ENCODE peak calls at places on chromosomes 7 and 10, in eight cellular contexts. L is H9, S is Panc1, K is RWPE1, C is breast epithelium, I is foreskin keratinocyte, W is upper lobe of right lung, J is astrocyte. E is an unnamed sample.

GRCh38 chr10:3848768-3849643 is 64.0 kb upstream of the KLF6 start:
- DNase-seq in K (peak; percentile 63), L (no peak), W (no peak), I (peak; percentile 90), S (no peak), C (no peak), J (peak; percentile 81), E (no peak)

GRCh38 chr10:29277296-29277695 is 11.6 kb upstream of the LYZL1 start:
- DNase-seq in J (no peak), C (no peak), S (no peak), L (no peak), I (no peak), W (no peak), K (no peak), E (no peak)

GRCh38 chr7:92754756-92755581 is 81.4 kb downstream of the CDK6 start:
- DNase-seq in S (no peak), C (no peak), L (no peak), K (no peak), W (no peak), I (no peak), J (no peak), E (peak; percentile 57)

GRCh38 chr7:151249732-151250072 is 1.2 kb upstream of the SMARCD3 start:
- DNase-seq in S (no peak), C (no peak), J (peak; percentile 46), K (no peak), W (no peak), L (peak; percentile 64), I (no peak), E (no peak)

GRCh38 chr7:33418251-33418701 is 288.9 kb downstream of the BBS9 start:
- DNase-seq in L (peak; percentile 60), J (peak; percentile 96), C (no peak), K (no peak), S (no peak), W (no peak), I (no peak), E (no peak)

GRCh38 chr7:159067870-159068787 is 76.5 kb downstream of the VIPR2 start:
- DNase-seq in I (no peak), L (no peak), S (no peak), C (no peak), K (no peak), W (peak; percentile 63), J (no peak), E (no peak)

GRCh38 chr7:11753441-11753840 is 78.6 kb downstream of the THSD7A start:
- DNase-seq in W (no peak), L (no peak), I (no peak), S (no peak), J (no peak), K (no peak), C (no peak), E (no peak)

GRCh38 chr10:71880425-71881306 is 29.6 kb upstream of the PSAP start:
- DNase-seq in L (no peak), J (no peak), W (no peak), I (no peak), C (no peak), K (no peak), S (no peak), E (no peak)

GRCh38 chr7:116097365-116098009 is 66.9 kb upstream of the TFEC start:
- DNase-seq in I (peak; percentile 75), K (peak; percentile 54), C (no peak), J (peak; percentile 84), W (no peak), L (no peak), S (peak; percentile 24), E (no peak)

GRCh38 chr7:51606601-51607154 is 290.1 kb upstream of the COBL start:
- DNase-seq in I (no peak), K (peak; percentile 49), L (no peak), W (no peak), C (no peak), S (peak; percentile 25), J (no peak), E (no peak)

GRCh38 chr7:137642467-137642866 is 204.3 kb downstream of the DGKI start:
- DNase-seq in L (no peak), W (no peak), J (peak; percentile 75), S (no peak), C (no peak), K (peak; percentile 20), I (peak; percentile 58), E (no peak)

GRCh38 chr10:103693070-103693811 is 162.1 kb downstream of the SH3PXD2A start:
- DNase-seq in W (no peak), I (no peak), K (no peak), C (no peak), S (no peak), L (no peak), J (no peak), E (no peak)

GRCh38 chr7:136339464-136339863 is 362.3 kb upstream of the MTPN start:
- DNase-seq in J (peak; percentile 5), W (no peak), K (no peak), I (no peak), C (no peak), S (no peak), L (no peak), E (no peak)

GRCh38 chr10:69439813-69440506 is 11.3 kb upstream of the TSPAN15 start:
- DNase-seq in S (no peak), L (peak; percentile 45), J (no peak), W (peak; percentile 84), C (no peak), K (peak; percentile 62), I (peak; percentile 75), E (no peak)

GRCh38 chr10:90930971-90931841 is 10.3 kb upstream of the ANKRD1 start:
- DNase-seq in W (no peak), K (no peak), I (no peak), S (no peak), J (peak; percentile 98), C (no peak), L (peak; percentile 79), E (no peak)

GRCh38 chr7:85286449-85286848 is 99.6 kb upstream of the SEMA3D start:
- DNase-seq in L (no peak), C (no peak), S (no peak), W (no peak), I (no peak), J (no peak), K (no peak), E (no peak)

DNA sequence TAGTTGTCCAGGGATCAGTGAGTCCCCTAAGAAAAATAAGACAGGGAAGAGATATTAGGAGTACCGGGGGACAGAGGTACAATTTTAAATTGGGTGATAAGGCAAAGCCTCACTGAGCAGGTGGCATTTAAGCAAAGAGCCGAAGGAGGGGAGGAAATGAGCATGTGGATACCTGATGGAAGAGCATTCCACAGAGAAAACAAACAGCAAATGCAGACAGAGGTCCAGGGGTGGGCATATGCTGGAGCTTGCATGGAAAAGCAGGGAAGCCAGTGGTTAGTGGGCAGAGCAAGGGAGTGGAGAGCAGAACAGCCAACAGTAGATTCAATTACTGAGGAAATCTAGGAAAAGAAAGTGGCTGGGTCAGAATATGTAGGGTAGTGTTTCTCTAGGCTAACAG is 17.4 kb upstream of the PTPN12 start:
- DNase-seq in W (no peak), J (no peak), L (no peak), I (no peak), S (no peak), C (no peak), K (no peak), E (no peak)
- H3K27ac ChIP-seq in W (no peak overlapping the region), J (no peak overlapping the region), L (no peak overlapping the region), I (no peak overlapping the region), S (no peak overlapping the region), C (no peak overlapping the region), K (no peak overlapping the region), E (no peak overlapping the region)

GRCh38 chr7:2700141-2700850 is 12.3 kb downstream of the AMZ1 start:
- DNase-seq in W (no peak), I (no peak), K (no peak), C (no peak), S (no peak), J (no peak), L (no peak), E (no peak)

GRCh38 chr7:2701832-2702593 is 14.0 kb downstream of the AMZ1 start:
- DNase-seq in S (no peak), L (no peak), W (no peak), C (no peak), J (no peak), I (no peak), K (peak; percentile 36), E (peak; percentile 70)

GRCh38 chr7:2698581-2699288 is 10.7 kb downstream of the AMZ1 start:
- DNase-seq in J (no peak), C (no peak), I (no peak), S (no peak), W (no peak), L (no peak), K (no peak), E (no peak)

GRCh38 chr7:2701406-2701805 is 13.4 kb downstream of the AMZ1 start:
- DNase-seq in K (no peak), J (no peak), C (no peak), W (no peak), S (no peak), L (no peak), I (no peak), E (no peak)

DNA sequence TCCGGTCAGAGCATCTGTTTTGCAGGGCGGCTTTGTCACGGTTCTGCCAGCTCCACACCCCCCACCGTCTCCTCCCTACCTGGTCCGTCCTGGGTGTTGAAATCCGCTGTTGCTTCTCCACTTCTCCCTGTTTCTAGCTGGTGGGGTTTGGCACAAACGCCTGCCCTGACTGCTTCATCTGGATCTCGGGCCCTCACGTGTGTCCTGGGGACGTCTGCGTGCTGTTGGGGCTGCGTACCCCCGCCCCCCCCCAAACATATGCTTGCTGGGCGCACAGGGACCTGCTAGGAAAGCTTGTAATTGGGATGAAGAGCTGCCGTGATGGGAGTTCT is 11.3 kb downstream of the AMZ1 start:
- DNase-seq in I (no peak), S (no peak), K (no peak), J (no peak), C (no peak), L (no peak), W (no peak), E (no peak)
- H3K27ac ChIP-seq in I (no peak overlapping the region), S (no peak overlapping the region), K (no peak overlapping the region), J (no peak overlapping the region), C (no peak overlapping the region), L (no peak overlapping the region), W (no peak overlapping the region), E (no peak overlapping the region)

GRCh38 chr10:99659868-99660366 is 608 bp downstream of the ENTPD7 start:
- DNase-seq in C (no peak), J (no peak), K (no peak), L (no peak), I (no peak), W (no peak), S (no peak), E (no peak)
- H3K27ac ChIP-seq in C (peak overlapping the region; percentile 56), J (peak overlapping the region; percentile 95), K (peak overlapping the region; percentile 74), L (no peak overlapping the region), I (peak overlapping the region; percentile 91), W (peak overlapping the region; percentile 75), S (peak overlapping the region; percentile 86), E (no peak overlapping the region)

DNA sequence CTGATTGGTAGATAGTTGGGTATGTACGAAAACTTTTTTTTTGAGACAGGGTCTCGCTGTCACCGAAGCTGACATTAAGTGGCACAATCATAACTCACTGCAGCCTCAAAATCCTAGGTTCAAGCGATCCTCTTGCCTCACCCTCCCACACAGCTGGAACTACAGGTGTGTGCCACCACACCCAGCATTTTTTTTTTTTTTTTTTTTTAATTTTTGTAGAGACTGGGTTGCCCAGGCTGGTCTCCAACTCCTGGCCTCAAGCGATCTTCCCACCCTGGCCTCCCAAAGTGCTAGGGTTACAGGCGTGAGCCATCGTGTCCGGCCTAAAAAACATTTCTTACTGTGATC is 1.5 kb upstream of the LRRC27 start:
- DNase-seq in C (no peak), K (no peak), W (no peak), I (no peak), L (no peak), S (no peak), J (no peak), E (no peak)
- H3K27ac ChIP-seq in C (no peak overlapping the region), K (peak overlapping the region; percentile 82), W (no peak overlapping the region), I (no peak overlapping the region), L (no peak overlapping the region), S (peak overlapping the region; percentile 99), J (peak overlapping the region; percentile 28), E (no peak overlapping the region)

E was measured in caudate nucleus.